ENCODE peak calls at places on chromosomes 5 and 9, in five cellular contexts. I is NCI-H1694 treated with DMSO at 0.1 percent for 48 hours, Q is pons, T is activated T-helper 1 cell treated with Interleukin-2 at 50 U/mL for 16 hours, B is body of pancreas. O is an unnamed sample.

GRCh38 chr5:136766456-136766855 is 401.1 kb upstream of the TRPC7 start:
- DNase-seq in T (no peak), B (no peak), I (no peak), Q (no peak), O (no peak)

GRCh38 chr9:132935021-132935420 is 9.4 kb downstream of the TSC1 start:
- DNase-seq in Q (no peak), I (peak), B (no peak), T (no peak), O (no peak)

GRCh38 chr5:139022528-139022927 is 147.4 kb upstream of the LRRTM2 start:
- DNase-seq in T (no peak), Q (no peak), I (no peak), B (no peak), O (no peak)

GRCh38 chr5:51573835-51574234 is 190.6 kb downstream of the ISL1 start:
- DNase-seq in Q (no peak), T (no peak), B (no peak), I (no peak), O (no peak)

GRCh38 chr9:108296056-108296455 is 559.7 kb downstream of the ACTL7B start:
- DNase-seq in B (no peak), I (no peak), T (no peak), Q (no peak), O (peak)

GRCh38 chr9:89372230-89372816 is 54.0 kb downstream of the SECISBP2 start:
- DNase-seq in I (no peak), Q (no peak), B (no peak), T (peak), O (no peak)

GRCh38 chr5:98301567-98301966 is 471.9 kb upstream of the RGMB start:
- DNase-seq in T (no peak), B (no peak), I (no peak), Q (peak), O (no peak)

GRCh38 chr5:131766689-131767088 is 30.1 kb downstream of the FNIP1 start:
- DNase-seq in I (no peak), T (no peak), B (no peak), Q (no peak), O (no peak)

GRCh38 chr5:108148715-108149139 is 233.2 kb downstream of the FBXL17 start:
- DNase-seq in B (no peak), T (no peak), I (peak), Q (no peak), O (no peak)

GRCh38 chr5:98308231-98308630 is 465.2 kb upstream of the RGMB start:
- DNase-seq in T (no peak), B (no peak), Q (no peak), I (no peak), O (no peak)

GRCh38 chr5:155562153-155562552 is 548.6 kb downstream of the KIF4B start:
- DNase-seq in T (no peak), Q (no peak), I (peak), B (no peak), O (no peak)

GRCh38 chr5:37580106-37580505 is 201.0 kb downstream of the WDR70 start:
- DNase-seq in I (no peak), Q (no peak), B (no peak), T (no peak), O (no peak)

GRCh38 chr5:158382473-158382872 is 523.5 kb upstream of the CLINT1 start:
- DNase-seq in I (no peak), Q (peak), B (peak), T (no peak), O (peak)

GRCh38 chr5:157159209-157159751 is 6.8 kb downstream of the GARIN3 start:
- DNase-seq in T (no peak), I (no peak), B (no peak), Q (no peak), O (no peak)

GRCh38 chr5:149448831-149449714 is 70.0 kb upstream of the IL17B start:
- DNase-seq in I (no peak), Q (no peak), B (no peak), T (no peak), O (no peak)

GRCh38 chr9:7691909-7692308 is 107.7 kb downstream of the DMAC1 start:
- DNase-seq in T (no peak), Q (no peak), I (no peak), B (no peak), O (no peak)

GRCh38 chr9:104907278-104907951 is 20.5 kb downstream of the ABCA1 start:
- DNase-seq in B (no peak), T (no peak), Q (no peak), I (no peak), O (no peak)

GRCh38 chr5:115535479-115536035 is 9.0 kb downstream of the FEM1C start:
- DNase-seq in T (no peak), I (no peak), B (no peak), Q (no peak), O (no peak)

GRCh38 chr5:16659536-16659935 is 42.7 kb upstream of the RETREG1 start:
- DNase-seq in B (no peak), I (no peak), Q (no peak), T (no peak), O (no peak)

GRCh38 chr5:43485406-43485805 is 1.7 kb upstream of the TMEM267 start:
- DNase-seq in B (no peak), Q (no peak), I (no peak), T (no peak), O (no peak)

GRCh38 chr5:73564644-73565165 is 734 bp downstream of the ANKRA2 start:
- DNase-seq in Q (no peak), I (no peak), T (no peak), B (no peak), O (no peak)

O was measured in AG04449.